ENCODE peak calls at places on chromosomes 13 and 19, in four cellular contexts. B is upper lobe of right lung, Q is neural progenitor cell, J is uterus. U is an unnamed sample.
A peak's percentile ranks its signal among the peaks of the same experiment; 100 is the strongest.

GRCh38 chr13:65914707-65915106 is 1315.4 kb downstream of the PCDH9 start:
- DNase-seq in B (no peak), Q (no peak), J (no peak), U (no peak)

GRCh38 chr19:12648088-12648487 is 18.5 kb downstream of the MAN2B1 start:
- DNase-seq in B (no peak), Q (no peak), J (no peak), U (no peak)

GRCh38 chr13:59408738-59409137 is 755.0 kb downstream of the DIAPH3 start:
- DNase-seq in B (no peak), Q (no peak), J (no peak), U (no peak)

GRCh38 chr13:111789420-111789819 is 277.5 kb upstream of the SOX1 start:
- DNase-seq in B (no peak), Q (no peak), J (no peak), U (peak; percentile 17)

GRCh38 chr13:51687928-51688714 is 103.9 kb downstream of the WDFY2 start:
- DNase-seq in B (no peak), Q (peak; percentile 8), J (no peak), U (no peak)

GRCh38 chr19:732325-733069 is 18.4 kb upstream of the MISP start:
- DNase-seq in B (no peak), Q (no peak), J (no peak), U (no peak)

GRCh38 chr13:32031815-32032345 is 306 bp downstream of the FRY start:
- DNase-seq in B (no peak), Q (no peak), J (no peak), U (no peak)

GRCh38 chr13:71864981-71865857 is 1.8 kb downstream of the DACH1 start:
- DNase-seq in B (peak; percentile 66), Q (peak; percentile 68), J (peak; percentile 14), U (peak; percentile 65)

GRCh38 chr19:5293607-5294089 is 47.0 kb downstream of the PTPRS start:
- DNase-seq in B (peak; percentile 73), Q (peak; percentile 88), J (peak; percentile 43), U (no peak)

GRCh38 chr19:45047188-45047797 is 8.4 kb downstream of the CLASRP start:
- DNase-seq in B (no peak), Q (no peak), J (no peak), U (no peak)

GRCh38 chr13:91270031-91270430 is 77.5 kb upstream of the MIR17HG start:
- DNase-seq in B (no peak), Q (no peak), J (no peak), U (no peak)

GRCh38 chr13:38697628-38698333 is 10.9 kb downstream of the FREM2 start:
- DNase-seq in B (no peak), Q (peak; percentile 31), J (no peak), U (no peak)

GRCh38 chr13:47611664-47612288 is 389.3 kb downstream of the SUCLA2 start:
- DNase-seq in B (no peak), Q (no peak), J (no peak), U (no peak)

GRCh38 chr19:47377208-47377701 is 28.1 kb downstream of the DHX34 start:
- DNase-seq in B (no peak), Q (no peak), J (no peak), U (no peak)

GRCh38 chr19:53772943-53773342 is 51.2 kb downstream of the NLRP12 start:
- DNase-seq in B (no peak), Q (peak; percentile 81), J (peak; percentile 34), U (peak; percentile 24)

GRCh38 chr13:95260031-95260525 is 41.2 kb downstream of the ABCC4 start:
- DNase-seq in B (no peak), Q (no peak), J (no peak), U (no peak)
- H3K4me1 ChIP-seq in B (no peaks in the 10 kb centered on the region), Q (no peaks in the 10 kb centered on the region), J (no peaks in the 10 kb centered on the region), U (no peaks in the 10 kb centered on the region)

DNA sequence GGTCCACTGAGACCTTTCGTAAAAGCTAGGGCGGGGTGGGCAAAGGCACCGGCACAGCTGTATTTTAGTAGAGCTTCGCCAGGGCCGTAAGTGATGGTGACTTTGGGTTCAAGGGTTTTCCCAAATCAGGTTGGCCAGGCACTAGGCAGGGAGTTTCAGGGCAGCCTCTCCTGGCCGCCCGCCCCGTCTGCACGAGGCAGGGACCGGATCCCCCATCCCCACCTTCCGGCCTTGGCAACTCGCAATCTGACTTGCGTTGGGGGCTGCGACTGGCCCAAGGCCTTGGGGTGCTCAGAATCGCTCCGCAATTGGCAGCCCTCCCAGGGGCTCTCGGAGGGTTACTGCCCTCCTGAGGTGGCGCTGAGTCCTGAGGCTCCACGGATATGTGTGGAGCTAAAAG is 4.1 kb upstream of the ZIC5 start:
- DNase-seq in B (peak; percentile 37), Q (peak; percentile 20), J (peak; percentile 3), U (no peak)
- H3K27me3 ChIP-seq in B (peaks cover 99% of the 10 kb centered on the region), Q (peaks cover 68% of the 10 kb centered on the region), J (peaks cover 62% of the 10 kb centered on the region), U (peaks cover 100% of the 10 kb centered on the region)

DNA sequence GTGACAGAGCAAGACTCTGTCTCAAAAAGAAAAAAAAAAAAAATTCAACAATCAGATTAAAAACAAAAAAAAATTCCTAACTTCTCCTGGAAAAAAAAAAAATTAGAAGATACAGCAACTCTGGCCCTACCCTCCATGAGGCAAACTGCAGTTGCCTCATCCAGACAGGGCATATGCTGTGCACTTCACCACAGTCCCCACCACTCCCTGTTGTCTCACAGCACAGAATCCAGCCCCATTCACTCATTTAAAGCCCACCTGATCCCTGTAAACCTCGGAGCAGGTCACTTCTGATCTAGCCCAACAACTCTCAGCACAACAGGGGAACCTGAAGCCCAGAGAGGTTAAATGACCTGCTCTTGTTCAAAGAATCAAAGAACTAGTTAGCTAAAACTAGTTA is 24.9 kb downstream of the RHPN2 start:
- DNase-seq in B (no peak), Q (no peak), J (no peak), U (no peak)
- H3K4me1 ChIP-seq in B (no peaks in the 10 kb centered on the region), Q (peaks cover 6% of the 10 kb centered on the region), J (no peaks in the 10 kb centered on the region), U (no peaks in the 10 kb centered on the region)

GRCh38 chr13:94702181-94703041 is 9.9 kb downstream of the SOX21 start:
- DNase-seq in B (no peak), Q (peak; percentile 51), J (no peak), U (no peak)
- H3K27me3 ChIP-seq in B (peaks cover 86% of the 10 kb centered on the region), Q (peaks cover 45% of the 10 kb centered on the region), J (no peaks in the 10 kb centered on the region), U (peaks cover 93% of the 10 kb centered on the region)